ENCODE peak calls at places on chromosomes 1 and 21, in six cellular contexts. W is upper lobe of right lung, X is tibial nerve, J is HFF-Myc, H is progenitor cell of endocrine pancreas, I is GM12865. L is an unnamed sample.

GRCh38 chr1:42035205-42035829 is 116.6 kb upstream of the HIVEP3 start:
- DNase-seq in J (no peak), W (peak; percentile 81), X (peak; percentile 27), H (no peak), I (no peak), L (no peak)

GRCh38 chr1:41342774-41343355 is 18.4 kb upstream of the FOXO6 start:
- DNase-seq in W (no peak), I (no peak), J (no peak), X (no peak), H (no peak), L (no peak)

GRCh38 chr1:234886081-234886874 is 242.4 kb downstream of the TOMM20 start:
- DNase-seq in X (no peak), H (no peak), I (no peak), J (no peak), W (peak; percentile 52), L (no peak)

GRCh38 chr1:6424619-6425593 is at the start of gene ESPN:
- DNase-seq in J (no peak), H (no peak), X (no peak), W (no peak), I (no peak), L (no peak)

GRCh38 chr1:201122321-201123017 is 4.5 kb downstream of the ASCL5 start:
- DNase-seq in H (no peak), X (no peak), W (no peak), I (no peak), J (no peak), L (no peak)

GRCh38 chr1:34603594-34603993 is 151.3 kb upstream of the GJB5 start:
- DNase-seq in J (no peak), H (no peak), I (no peak), W (no peak), X (no peak), L (no peak)

GRCh38 chr21:41894922-41895557 is 15.9 kb upstream of the PRDM15 start:
- DNase-seq in I (no peak), X (no peak), W (no peak), J (no peak), H (no peak), L (no peak)

GRCh38 chr21:28771790-28772501 is 220.7 kb downstream of the LTN1 start:
- DNase-seq in X (no peak), W (no peak), J (peak; percentile 72), I (no peak), H (no peak), L (no peak)

GRCh38 chr1:37570528-37571334 is 14.0 kb downstream of the DNALI1 start:
- DNase-seq in J (no peak), H (no peak), W (no peak), I (no peak), X (no peak), L (no peak)

GRCh38 chr1:30690115-30690645 is 33.2 kb downstream of the MATN1 start:
- DNase-seq in X (no peak), J (no peak), W (peak; percentile 35), H (no peak), I (no peak), L (no peak)

GRCh38 chr1:118963138-118963455 is 25.0 kb downstream of the TBX15 start:
- DNase-seq in I (no peak), X (no peak), W (no peak), J (no peak), H (no peak), L (no peak)

GRCh38 chr1:218585565-218586184 is 240.5 kb downstream of the TGFB2 start:
- DNase-seq in I (no peak), H (no peak), J (no peak), X (no peak), W (no peak), L (no peak)

GRCh38 chr1:6796095-6796494 is 10.8 kb downstream of the CAMTA1 start:
- DNase-seq in I (no peak), H (no peak), W (no peak), X (no peak), J (no peak), L (no peak)

DNA sequence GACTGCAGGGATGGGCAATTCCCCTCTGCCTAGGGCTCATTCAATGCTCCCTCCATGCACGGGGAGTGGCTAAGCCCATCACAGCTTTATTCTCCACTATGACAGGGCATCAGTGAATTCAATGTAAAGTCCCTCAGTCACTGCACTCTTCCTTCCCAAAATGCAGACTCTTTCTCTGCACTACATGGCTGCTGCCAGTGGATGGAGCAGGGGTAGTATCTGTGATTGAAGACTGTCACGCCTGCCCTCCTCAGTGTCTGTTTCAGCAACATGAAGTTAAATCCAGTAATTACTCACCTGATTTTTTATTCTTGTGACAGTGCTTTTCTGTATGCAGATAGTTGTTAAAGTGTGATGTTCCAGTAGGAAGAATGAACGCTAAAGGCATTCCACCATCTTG is 1323.2 kb downstream of the AMY1C start:
- DNase-seq in X (no peak), I (peak; percentile 0), J (no peak), H (no peak), W (peak; percentile 11), L (no peak)
- TF ChIP-seq CTCF in X (no peak), I (no peak), J (no peak), H (no peak), W (no peak), L (no peak)

GRCh38 chr1:224172229-224172628 is 10.8 kb upstream of the DEGS1 start:
- DNase-seq in W (no peak), J (no peak), H (no peak), X (no peak), I (no peak), L (no peak)

GRCh38 chr1:224168859-224169380 is 14.1 kb upstream of the DEGS1 start:
- DNase-seq in J (no peak), H (no peak), X (no peak), I (peak; percentile 87), W (no peak), L (no peak)

GRCh38 chr1:224173523-224173922 is 9.5 kb upstream of the DEGS1 start:
- DNase-seq in W (no peak), J (no peak), H (no peak), I (no peak), X (no peak), L (no peak)

GRCh38 chr1:224170748-224171478 is 12.1 kb upstream of the DEGS1 start:
- DNase-seq in X (no peak), J (no peak), H (no peak), W (peak; percentile 66), I (peak; percentile 44), L (no peak)

GRCh38 chr1:224169876-224170275 is 13.2 kb upstream of the DEGS1 start:
- DNase-seq in H (no peak), W (no peak), J (no peak), X (no peak), I (no peak), L (no peak)
- TF ChIP-seq CTCF in H (no peak), W (no peak), J (no peak), X (no peak), I (no peak), L (no peak)

GRCh38 chr1:115184260-115184950 is 95.1 kb upstream of the TSPAN2 start:
- DNase-seq in J (peak; percentile 84), I (no peak), W (no peak), X (no peak), H (no peak), L (no peak)

GRCh38 chr1:115182012-115182715 is 92.9 kb upstream of the TSPAN2 start:
- DNase-seq in J (no peak), H (no peak), X (no peak), I (no peak), W (no peak), L (no peak)

GRCh38 chr1:115183711-115184259 is 94.5 kb upstream of the TSPAN2 start:
- DNase-seq in I (no peak), H (no peak), X (no peak), J (no peak), W (no peak), L (no peak)

GRCh38 chr1:115184951-115185331 is 95.6 kb upstream of the TSPAN2 start:
- DNase-seq in X (no peak), J (no peak), I (no peak), W (no peak), H (no peak), L (no peak)

GRCh38 chr1:115183158-115183557 is 93.9 kb upstream of the TSPAN2 start:
- DNase-seq in H (no peak), W (no peak), X (no peak), J (no peak), I (no peak), L (no peak)
- TF ChIP-seq CTCF in H (no peak), W (no peak), X (no peak), J (no peak), I (no peak), L (no peak)

GRCh38 chr1:86082183-86082582 is 74.4 kb downstream of the COL24A1 start:
- DNase-seq in X (no peak), I (no peak), J (no peak), H (no peak), W (no peak), L (no peak)
- TF ChIP-seq CTCF in X (no peak), I (no peak), J (peak; percentile 16), H (peak; percentile 26), W (no peak), L (no peak)